ENCODE peak calls at places on chromosome 4, in ten cellular contexts. One of them, this sample, is unnamed. For H3K4me1 and H3K9me3, the result is how much of the 10 kb centered on the place peaks cover.

GRCh38 chr4:88696620-88697019 is 1.0 kb downstream of the NAP1L5 start:
- DNase-seq in PC-9: no peak
- DNase-seq in CD8-positive, alpha-beta memory T cell: no peak
- DNase-seq in GM12878: no peak
- DNase-seq in OCI-LY7: no peak
- DNase-seq in CD4-positive, alpha-beta memory T cell: no peak
- DNase-seq in endodermal cell: no peak
- DNase-seq in Karpas-422: no peak
- DNase-seq in IMR-90: peak
- DNase-seq in H9: no peak
- DNase-seq in this sample: no peak

GRCh38 chr4:184897807-184898388 is 72.1 kb upstream of the ACSL1 start:
- DNase-seq in H9: no peak
- DNase-seq in OCI-LY7: no peak
- DNase-seq in CD4-positive, alpha-beta memory T cell: no peak
- DNase-seq in CD8-positive, alpha-beta memory T cell: no peak
- DNase-seq in GM12878: no peak
- DNase-seq in Karpas-422: no peak
- DNase-seq in PC-9: no peak
- DNase-seq in IMR-90: no peak
- DNase-seq in endodermal cell: no peak
- DNase-seq in this sample: no peak

GRCh38 chr4:21018817-21019216 is 318.6 kb downstream of the PACRGL start:
- DNase-seq in OCI-LY7: no peak
- DNase-seq in CD8-positive, alpha-beta memory T cell: no peak
- DNase-seq in endodermal cell: no peak
- DNase-seq in IMR-90: no peak
- DNase-seq in GM12878: no peak
- DNase-seq in H9: no peak
- DNase-seq in PC-9: no peak
- DNase-seq in Karpas-422: no peak
- DNase-seq in CD4-positive, alpha-beta memory T cell: no peak
- DNase-seq in this sample: no peak

GRCh38 chr4:41679991-41680390 is 68.5 kb downstream of the PHOX2B start:
- DNase-seq in endodermal cell: no peak
- DNase-seq in CD8-positive, alpha-beta memory T cell: no peak
- DNase-seq in GM12878: no peak
- DNase-seq in CD4-positive, alpha-beta memory T cell: no peak
- DNase-seq in OCI-LY7: no peak
- DNase-seq in H9: no peak
- DNase-seq in Karpas-422: no peak
- DNase-seq in PC-9: no peak
- DNase-seq in IMR-90: peak
- DNase-seq in this sample: no peak

GRCh38 chr4:124321370-124321769 is 391.2 kb downstream of the ANKRD50 start:
- DNase-seq in GM12878: no peak
- DNase-seq in CD4-positive, alpha-beta memory T cell: no peak
- DNase-seq in PC-9: no peak
- DNase-seq in H9: no peak
- DNase-seq in IMR-90: peak
- DNase-seq in Karpas-422: no peak
- DNase-seq in OCI-LY7: no peak
- DNase-seq in CD8-positive, alpha-beta memory T cell: no peak
- DNase-seq in endodermal cell: peak
- DNase-seq in this sample: no peak

GRCh38 chr4:128513664-128514484 is 226.3 kb upstream of the PGRMC2 start:
- DNase-seq in H9: no peak
- DNase-seq in CD8-positive, alpha-beta memory T cell: no peak
- DNase-seq in IMR-90: peak
- DNase-seq in endodermal cell: no peak
- DNase-seq in PC-9: no peak
- DNase-seq in OCI-LY7: no peak
- DNase-seq in GM12878: no peak
- DNase-seq in Karpas-422: peak
- DNase-seq in CD4-positive, alpha-beta memory T cell: no peak
- DNase-seq in this sample: no peak

GRCh38 chr4:107467461-107467860 is 252.6 kb downstream of the PAPSS1 start:
- DNase-seq in PC-9: no peak
- DNase-seq in GM12878: no peak
- DNase-seq in CD4-positive, alpha-beta memory T cell: no peak
- DNase-seq in Karpas-422: no peak
- DNase-seq in OCI-LY7: no peak
- DNase-seq in IMR-90: no peak
- DNase-seq in H9: no peak
- DNase-seq in CD8-positive, alpha-beta memory T cell: no peak
- DNase-seq in endodermal cell: no peak
- DNase-seq in this sample: no peak

GRCh38 chr4:173182403-173182802 is 13.8 kb downstream of the GALNT7 start:
- DNase-seq in endodermal cell: no peak
- DNase-seq in CD4-positive, alpha-beta memory T cell: no peak
- DNase-seq in GM12878: no peak
- DNase-seq in Karpas-422: no peak
- DNase-seq in PC-9: peak
- DNase-seq in OCI-LY7: no peak
- DNase-seq in H9: no peak
- DNase-seq in IMR-90: peak
- DNase-seq in CD8-positive, alpha-beta memory T cell: no peak
- DNase-seq in this sample: peak

GRCh38 chr4:179626687-179627086 is 2184.4 kb upstream of the AGA start:
- DNase-seq in GM12878: no peak
- DNase-seq in PC-9: no peak
- DNase-seq in H9: peak
- DNase-seq in endodermal cell: peak
- DNase-seq in OCI-LY7: no peak
- DNase-seq in CD8-positive, alpha-beta memory T cell: no peak
- DNase-seq in IMR-90: no peak
- DNase-seq in Karpas-422: no peak
- DNase-seq in CD4-positive, alpha-beta memory T cell: no peak
- DNase-seq in this sample: no peak

GRCh38 chr4:140222175-140222574 is 68.2 kb upstream of the MAML3 start:
- DNase-seq in CD4-positive, alpha-beta memory T cell: no peak
- DNase-seq in PC-9: no peak
- DNase-seq in Karpas-422: no peak
- DNase-seq in GM12878: no peak
- DNase-seq in IMR-90: peak
- DNase-seq in OCI-LY7: no peak
- DNase-seq in endodermal cell: no peak
- DNase-seq in H9: no peak
- DNase-seq in CD8-positive, alpha-beta memory T cell: no peak
- DNase-seq in this sample: no peak

GRCh38 chr4:108034560-108034959 is 44.9 kb downstream of the HADH start:
- DNase-seq in OCI-LY7: peak
- DNase-seq in H9: no peak
- DNase-seq in CD4-positive, alpha-beta memory T cell: no peak
- DNase-seq in Karpas-422: no peak
- DNase-seq in PC-9: no peak
- DNase-seq in endodermal cell: no peak
- DNase-seq in GM12878: no peak
- DNase-seq in CD8-positive, alpha-beta memory T cell: no peak
- DNase-seq in IMR-90: no peak
- DNase-seq in this sample: no peak

GRCh38 chr4:174521800-174522182 is 497 bp downstream of the HPGD start:
- DNase-seq in H9: peak
- DNase-seq in Karpas-422: no peak
- DNase-seq in PC-9: peak
- DNase-seq in IMR-90: no peak
- DNase-seq in CD4-positive, alpha-beta memory T cell: peak
- DNase-seq in endodermal cell: peak
- DNase-seq in OCI-LY7: no peak
- DNase-seq in CD8-positive, alpha-beta memory T cell: no peak
- DNase-seq in GM12878: no peak
- DNase-seq in this sample: no peak

GRCh38 chr4:118746251-118746919 is 61.2 kb downstream of the METTL14 start:
- DNase-seq in Karpas-422: peak
- DNase-seq in OCI-LY7: no peak
- DNase-seq in PC-9: no peak
- DNase-seq in H9: no peak
- DNase-seq in CD4-positive, alpha-beta memory T cell: no peak
- DNase-seq in GM12878: no peak
- DNase-seq in CD8-positive, alpha-beta memory T cell: no peak
- DNase-seq in IMR-90: no peak
- DNase-seq in endodermal cell: no peak
- DNase-seq in this sample: peak

GRCh38 chr4:118745357-118745756 is 60.2 kb downstream of the METTL14 start:
- DNase-seq in IMR-90: no peak
- DNase-seq in Karpas-422: no peak
- DNase-seq in CD8-positive, alpha-beta memory T cell: no peak
- DNase-seq in CD4-positive, alpha-beta memory T cell: no peak
- DNase-seq in GM12878: no peak
- DNase-seq in OCI-LY7: no peak
- DNase-seq in PC-9: no peak
- DNase-seq in endodermal cell: no peak
- DNase-seq in H9: no peak
- DNase-seq in this sample: no peak

GRCh38 chr4:118741456-118741855 is 56.3 kb downstream of the METTL14 start:
- DNase-seq in OCI-LY7: no peak
- DNase-seq in endodermal cell: no peak
- DNase-seq in CD8-positive, alpha-beta memory T cell: no peak
- DNase-seq in IMR-90: peak
- DNase-seq in Karpas-422: no peak
- DNase-seq in GM12878: no peak
- DNase-seq in H9: no peak
- DNase-seq in CD4-positive, alpha-beta memory T cell: no peak
- DNase-seq in PC-9: no peak
- DNase-seq in this sample: no peak

GRCh38 chr4:118742050-118742449 is 56.9 kb downstream of the METTL14 start:
- DNase-seq in IMR-90: no peak
- DNase-seq in H9: no peak
- DNase-seq in CD4-positive, alpha-beta memory T cell: no peak
- DNase-seq in PC-9: no peak
- DNase-seq in OCI-LY7: no peak
- DNase-seq in CD8-positive, alpha-beta memory T cell: no peak
- DNase-seq in endodermal cell: no peak
- DNase-seq in Karpas-422: no peak
- DNase-seq in GM12878: no peak
- DNase-seq in this sample: no peak

GRCh38 chr4:118743867-118744266 is 58.7 kb downstream of the METTL14 start:
- DNase-seq in H9: no peak
- DNase-seq in GM12878: no peak
- DNase-seq in Karpas-422: no peak
- DNase-seq in endodermal cell: no peak
- DNase-seq in PC-9: no peak
- DNase-seq in CD4-positive, alpha-beta memory T cell: no peak
- DNase-seq in CD8-positive, alpha-beta memory T cell: no peak
- DNase-seq in OCI-LY7: no peak
- DNase-seq in IMR-90: peak
- DNase-seq in this sample: no peak
- H3K4me1 ChIP-seq in H9: under half
- H3K4me1 ChIP-seq in GM12878: under half
- H3K4me1 ChIP-seq in Karpas-422: half or more
- H3K4me1 ChIP-seq in endodermal cell: under half
- H3K4me1 ChIP-seq in PC-9: under half
- H3K4me1 ChIP-seq in CD4-positive, alpha-beta memory T cell: under half
- H3K4me1 ChIP-seq in CD8-positive, alpha-beta memory T cell: under half
- H3K4me1 ChIP-seq in OCI-LY7: under half
- H3K4me1 ChIP-seq in IMR-90: under half
- H3K4me1 ChIP-seq in this sample: under half

GRCh38 chr4:147824884-147825283 is 93.0 kb downstream of the ARHGAP10 start:
- DNase-seq in Karpas-422: no peak
- DNase-seq in PC-9: no peak
- DNase-seq in IMR-90: no peak
- DNase-seq in CD8-positive, alpha-beta memory T cell: no peak
- DNase-seq in GM12878: no peak
- DNase-seq in H9: no peak
- DNase-seq in CD4-positive, alpha-beta memory T cell: no peak
- DNase-seq in OCI-LY7: no peak
- DNase-seq in endodermal cell: no peak
- DNase-seq in this sample: no peak
- H3K27ac ChIP-seq in Karpas-422: no peak
- H3K27ac ChIP-seq in PC-9: no peak
- H3K27ac ChIP-seq in IMR-90: no peak
- H3K27ac ChIP-seq in CD8-positive, alpha-beta memory T cell: no peak
- H3K27ac ChIP-seq in GM12878: no peak
- H3K27ac ChIP-seq in H9: no peak
- H3K27ac ChIP-seq in CD4-positive, alpha-beta memory T cell: no peak
- H3K27ac ChIP-seq in OCI-LY7: no peak
- H3K27ac ChIP-seq in endodermal cell: no peak
- H3K27ac ChIP-seq in this sample: peak

DNA sequence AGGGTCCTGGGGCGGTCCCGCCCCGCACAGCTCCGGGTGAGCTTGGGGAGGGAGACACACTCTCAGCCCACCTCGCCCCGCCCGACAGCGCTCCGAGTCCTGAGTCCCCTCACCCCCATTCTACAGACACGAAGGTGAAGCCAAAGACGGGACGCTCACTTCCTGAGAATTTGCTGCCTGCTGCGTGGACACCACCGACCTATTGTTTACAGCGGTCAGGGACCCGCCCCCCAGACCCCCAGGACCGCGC is 796 bp upstream of the ZNF141 start:
- DNase-seq in OCI-LY7: no peak
- DNase-seq in CD4-positive, alpha-beta memory T cell: peak
- DNase-seq in PC-9: no peak
- DNase-seq in endodermal cell: no peak
- DNase-seq in CD8-positive, alpha-beta memory T cell: no peak
- DNase-seq in GM12878: no peak
- DNase-seq in H9: no peak
- DNase-seq in IMR-90: no peak
- DNase-seq in Karpas-422: no peak
- DNase-seq in this sample: no peak
- H3K9me3 ChIP-seq in OCI-LY7: under half
- H3K9me3 ChIP-seq in CD4-positive, alpha-beta memory T cell: under half
- H3K9me3 ChIP-seq in PC-9: under half
- H3K9me3 ChIP-seq in endodermal cell: under half
- H3K9me3 ChIP-seq in CD8-positive, alpha-beta memory T cell: under half
- H3K9me3 ChIP-seq in GM12878: under half
- H3K9me3 ChIP-seq in H9: under half
- H3K9me3 ChIP-seq in IMR-90: under half
- H3K9me3 ChIP-seq in Karpas-422: under half
- H3K9me3 ChIP-seq in this sample: under half

DNA sequence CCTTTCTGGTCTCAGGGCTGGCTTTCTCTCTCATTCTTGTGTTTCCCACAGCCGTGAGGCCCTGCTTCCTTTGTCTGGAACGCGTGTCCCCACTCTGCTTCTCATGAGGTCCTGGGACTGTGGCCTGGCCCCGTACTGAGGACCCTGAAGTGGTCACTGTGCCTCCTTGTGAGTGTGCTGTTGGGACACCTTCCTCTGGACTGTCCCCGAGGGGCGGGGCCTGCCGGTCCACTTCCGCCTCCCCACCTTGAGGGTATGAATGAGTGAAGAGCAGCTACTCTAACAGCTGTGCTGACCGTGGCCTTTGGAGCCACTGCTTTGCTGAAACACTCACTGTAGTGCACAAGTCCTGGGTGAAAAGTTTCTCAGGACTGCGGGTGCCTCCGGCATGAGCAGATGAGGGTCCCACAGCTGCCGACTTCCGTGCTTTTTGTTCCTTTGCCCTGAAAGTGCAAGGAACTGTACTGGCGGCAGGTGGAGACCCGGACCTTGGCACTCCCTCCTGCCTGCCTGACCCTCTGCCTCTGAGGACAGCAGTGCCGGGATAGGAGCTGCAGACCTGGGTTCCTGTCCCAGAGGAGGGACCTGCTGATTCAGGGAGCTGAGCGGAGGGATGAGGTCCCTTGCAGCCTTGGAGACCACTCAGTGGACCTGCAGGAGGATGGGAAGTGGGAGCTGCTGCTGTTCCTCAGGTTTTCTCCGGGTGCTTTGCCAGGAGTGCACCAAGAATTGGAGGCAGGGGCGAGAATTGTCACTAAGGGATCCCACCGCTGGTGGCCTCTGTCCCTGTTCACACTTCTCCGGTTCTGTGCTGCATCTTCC is 38.0 kb downstream of the HTT-AS start:
- DNase-seq in H9: no peak
- DNase-seq in GM12878: no peak
- DNase-seq in OCI-LY7: no peak
- DNase-seq in Karpas-422: no peak
- DNase-seq in CD4-positive, alpha-beta memory T cell: no peak
- DNase-seq in CD8-positive, alpha-beta memory T cell: no peak
- DNase-seq in IMR-90: no peak
- DNase-seq in endodermal cell: no peak
- DNase-seq in PC-9: no peak
- DNase-seq in this sample: no peak
- H3K4me1 ChIP-seq in H9: under half
- H3K4me1 ChIP-seq in GM12878: under half
- H3K4me1 ChIP-seq in OCI-LY7: under half
- H3K4me1 ChIP-seq in Karpas-422: under half
- H3K4me1 ChIP-seq in CD4-positive, alpha-beta memory T cell: under half
- H3K4me1 ChIP-seq in CD8-positive, alpha-beta memory T cell: under half
- H3K4me1 ChIP-seq in IMR-90: under half
- H3K4me1 ChIP-seq in endodermal cell: under half
- H3K4me1 ChIP-seq in PC-9: under half
- H3K4me1 ChIP-seq in this sample: under half

This sample was measured in right cardiac atrium.